ENCODE peak calls at places on chromosome 22, in four cellular contexts. One of them, this sample, is unnamed.

GRCh38 chr22:33018232-33018864 is 39.8 kb downstream of the SYN3 start:
- DNase-seq in substantia nigra: peak
- DNase-seq in HS-5: no peak
- DNase-seq in progenitor cell of endocrine pancreas: peak
- DNase-seq in this sample: peak

GRCh38 chr22:46627806-46628482 is 7.8 kb downstream of the GRAMD4 start:
- DNase-seq in substantia nigra: no peak
- DNase-seq in HS-5: no peak
- DNase-seq in progenitor cell of endocrine pancreas: no peak
- DNase-seq in this sample: no peak

GRCh38 chr22:49372530-49373288 is 455.0 kb downstream of the BRD1 start:
- DNase-seq in substantia nigra: no peak
- DNase-seq in HS-5: no peak
- DNase-seq in progenitor cell of endocrine pancreas: no peak
- DNase-seq in this sample: peak

GRCh38 chr22:20456064-20456721 is 18.6 kb upstream of the SCARF2 start:
- DNase-seq in substantia nigra: peak
- DNase-seq in HS-5: no peak
- DNase-seq in progenitor cell of endocrine pancreas: peak
- DNase-seq in this sample: peak

GRCh38 chr22:19707347-19708322 is 6.7 kb upstream of the SEPTIN5 start:
- DNase-seq in substantia nigra: no peak
- DNase-seq in HS-5: no peak
- DNase-seq in progenitor cell of endocrine pancreas: no peak
- DNase-seq in this sample: no peak

GRCh38 chr22:17443413-17444203 is 74.3 kb downstream of the CECR2 start:
- DNase-seq in substantia nigra: no peak
- DNase-seq in HS-5: no peak
- DNase-seq in progenitor cell of endocrine pancreas: no peak
- DNase-seq in this sample: no peak

GRCh38 chr22:42326301-42326700 is 55.8 kb upstream of the TCF20 start:
- DNase-seq in substantia nigra: no peak
- DNase-seq in HS-5: no peak
- DNase-seq in progenitor cell of endocrine pancreas: no peak
- DNase-seq in this sample: no peak

GRCh38 chr22:30822216-30823014 is 127.7 kb downstream of the OSBP2 start:
- DNase-seq in substantia nigra: no peak
- DNase-seq in HS-5: no peak
- DNase-seq in progenitor cell of endocrine pancreas: no peak
- DNase-seq in this sample: no peak

GRCh38 chr22:34113381-34113780 is 193.1 kb upstream of the LARGE1 start:
- DNase-seq in substantia nigra: no peak
- DNase-seq in HS-5: no peak
- DNase-seq in progenitor cell of endocrine pancreas: no peak
- DNase-seq in this sample: no peak

GRCh38 chr22:27641049-27641790 is 160.3 kb downstream of the MN1 start:
- DNase-seq in substantia nigra: no peak
- DNase-seq in HS-5: no peak
- DNase-seq in progenitor cell of endocrine pancreas: no peak
- DNase-seq in this sample: no peak

GRCh38 chr22:19843857-19844422 is 10.7 kb downstream of the GNB1L start:
- DNase-seq in substantia nigra: no peak
- DNase-seq in HS-5: no peak
- DNase-seq in progenitor cell of endocrine pancreas: no peak
- DNase-seq in this sample: no peak

GRCh38 chr22:39344046-39344390 is 5.8 kb upstream of the SYNGR1 start:
- DNase-seq in substantia nigra: no peak
- DNase-seq in HS-5: no peak
- DNase-seq in progenitor cell of endocrine pancreas: no peak
- DNase-seq in this sample: no peak

GRCh38 chr22:22902247-22902962 is 14.8 kb downstream of the IGLL5 start:
- DNase-seq in substantia nigra: no peak
- DNase-seq in HS-5: no peak
- DNase-seq in progenitor cell of endocrine pancreas: no peak
- DNase-seq in this sample: no peak